ENCODE peak calls at places on chromosomes 16 and 17, in six cellular contexts. F is hypothalamus, H is stomach, G is GM12865, S is ELR, U is cardiac fibroblast. Q is an unnamed sample.

GRCh38 chr16:79571065-79571697 is 29.4 kb downstream of the MAF start:
- DNase-seq in F (no peak), H (no peak), G (no peak), S (no peak), U (peak; percentile 1), Q (no peak)

GRCh38 chr17:39867891-39868553 is at the start of gene ZPBP2:
- DNase-seq in F (no peak), H (no peak), G (peak; percentile 92), S (no peak), U (no peak), Q (peak; percentile 35)

GRCh38 chr16:86963600-86964575 is 353.3 kb downstream of the C16orf95 start:
- DNase-seq in F (no peak), H (no peak), G (no peak), S (no peak), U (no peak), Q (no peak)

GRCh38 chr17:50909765-50910661 is 43.9 kb upstream of the TOB1 start:
- DNase-seq in F (no peak), H (no peak), G (peak; percentile 15), S (no peak), U (no peak), Q (peak; percentile 51)

GRCh38 chr16:83870830-83871229 is 28.1 kb upstream of the MLYCD start:
- DNase-seq in F (no peak), H (no peak), G (no peak), S (no peak), U (no peak), Q (no peak)

GRCh38 chr17:82236142-82236971 is 7.5 kb downstream of the SLC16A3 start:
- DNase-seq in F (peak; percentile 33), H (peak; percentile 75), G (peak; percentile 62), S (peak; percentile 72), U (peak; percentile 59), Q (peak; percentile 57)

GRCh38 chr17:80323982-80324381 is 63.3 kb downstream of the RNF213 start:
- DNase-seq in F (no peak), H (no peak), G (no peak), S (no peak), U (no peak), Q (no peak)

GRCh38 chr17:74123350-74123749 is 80.1 kb upstream of the RPL38 start:
- DNase-seq in F (no peak), H (no peak), G (no peak), S (no peak), U (no peak), Q (no peak)

GRCh38 chr16:80680839-80681238 is 123.6 kb downstream of the CDYL2 start:
- DNase-seq in F (no peak), H (no peak), G (no peak), S (no peak), U (no peak), Q (no peak)

GRCh38 chr16:7137560-7138330 is 194.9 kb upstream of the RBFOX1 start:
- DNase-seq in F (no peak), H (no peak), G (no peak), S (peak; percentile 0), U (no peak), Q (no peak)

GRCh38 chr16:24737391-24737871 is 8.0 kb downstream of the TNRC6A start:
- DNase-seq in F (no peak), H (no peak), G (no peak), S (peak; percentile 58), U (peak; percentile 54), Q (no peak)

GRCh38 chr17:58279736-58280479 is 827 bp downstream of the MPO start:
- DNase-seq in F (no peak), H (no peak), G (no peak), S (no peak), U (no peak), Q (no peak)

GRCh38 chr17:69609495-69610315 is 195.2 kb downstream of the MAP2K6 start:
- DNase-seq in F (no peak), H (no peak), G (peak; percentile 11), S (peak; percentile 68), U (peak; percentile 42), Q (no peak)

GRCh38 chr16:30370444-30371247 is at the start of gene TBC1D10B:
- DNase-seq in F (peak; percentile 98), H (peak; percentile 98), G (peak; percentile 100), S (peak; percentile 100), U (peak; percentile 100), Q (peak; percentile 97)

GRCh38 chr16:4500283-4500682 is 24.1 kb downstream of the HMOX2 start:
- DNase-seq in F (no peak), H (peak; percentile 47), G (no peak), S (peak; percentile 89), U (peak; percentile 80), Q (no peak)

GRCh38 chr16:27154573-27155521 is 48.5 kb upstream of the KDM8 start:
- DNase-seq in F (peak; percentile 2), H (peak; percentile 57), G (peak; percentile 54), S (peak; percentile 53), U (peak; percentile 41), Q (peak; percentile 69)

GRCh38 chr16:24921229-24921628 is 75.5 kb downstream of the SLC5A11 start:
- DNase-seq in F (no peak), H (no peak), G (no peak), S (no peak), U (no peak), Q (no peak)

GRCh38 chr17:78736526-78737079 is 45.5 kb downstream of the CYTH1 start:
- DNase-seq in F (no peak), H (peak; percentile 94), G (peak; percentile 93), S (no peak), U (no peak), Q (no peak)

GRCh38 chr17:68013385-68013784 is 17.1 kb upstream of the C17orf58 start:
- DNase-seq in F (no peak), H (no peak), G (no peak), S (no peak), U (no peak), Q (no peak)

GRCh38 chr16:72921106-72921505 is 126.8 kb downstream of the ZFHX3 start:
- DNase-seq in F (no peak), H (no peak), G (no peak), S (no peak), U (no peak), Q (no peak)

GRCh38 chr17:76496464-76496863 is 4.8 kb downstream of the RHBDF2 start:
- DNase-seq in F (no peak), H (no peak), G (no peak), S (no peak), U (no peak), Q (no peak)

GRCh38 chr16:4694664-4695451 is 1.5 kb downstream of the NUDT16L1 start:
- DNase-seq in F (peak; percentile 8), H (no peak), G (no peak), S (no peak), U (no peak), Q (no peak)

GRCh38 chr16:90046971-90047713 is 27.9 kb upstream of the DBNDD1 start:
- DNase-seq in F (no peak), H (peak; percentile 80), G (no peak), S (peak; percentile 74), U (peak; percentile 85), Q (no peak)

GRCh38 chr16:89322381-89323119 is 105.0 kb downstream of the ZNF778 start:
- DNase-seq in F (no peak), H (no peak), G (no peak), S (peak; percentile 85), U (peak; percentile 89), Q (no peak)

GRCh38 chr16:55370762-55371482 is 46.9 kb downstream of the IRX6 start:
- DNase-seq in F (peak; percentile 27), H (peak; percentile 33), G (no peak), S (peak; percentile 1), U (peak; percentile 39), Q (no peak)

GRCh38 chr17:67349420-67349819 is 17.0 kb downstream of the PSMD12 start:
- DNase-seq in F (no peak), H (no peak), G (no peak), S (no peak), U (no peak), Q (no peak)

GRCh38 chr17:48592592-48592991 is 987 bp downstream of the HOXB5 start:
- DNase-seq in F (no peak), H (no peak), G (no peak), S (no peak), U (no peak), Q (no peak)

GRCh38 chr16:27759301-27759871 is 209.4 kb downstream of the KATNIP start:
- DNase-seq in F (no peak), H (no peak), G (no peak), S (peak; percentile 85), U (peak; percentile 48), Q (no peak)

Q was measured in activated CD4-positive, alpha-beta T cell treated with anti-CD3 and anti-CD28 coated beads for 24 hours.